ENCODE peak calls at places on chromosomes 7 and 10, in five cellular contexts. M is lung, W is iPS DF 6.9, K is GM06990, Z is AG04450. L is an unnamed sample.

GRCh38 chr7:28641752-28642546 is 229.6 kb downstream of the CREB5 start:
- DNase-seq in M (no peak), W (no peak), K (no peak), Z (no peak), L (no peak)

GRCh38 chr7:98745722-98746318 is 124.0 kb downstream of the TMEM130 start:
- DNase-seq in M (peak; percentile 75), W (no peak), K (peak; percentile 33), Z (no peak), L (no peak)

GRCh38 chr10:69914373-69915268 is 112.9 kb downstream of the COL13A1 start:
- DNase-seq in M (peak; percentile 67), W (peak; percentile 68), K (peak; percentile 28), Z (peak; percentile 39), L (no peak)

GRCh38 chr10:89228136-89228535 is 21.0 kb upstream of the CH25H start:
- DNase-seq in M (no peak), W (no peak), K (no peak), Z (no peak), L (no peak)

GRCh38 chr10:61919646-61920215 is 18.2 kb downstream of the ARID5B start:
- DNase-seq in M (no peak), W (no peak), K (no peak), Z (no peak), L (no peak)

GRCh38 chr7:2687338-2687869 is 598 bp upstream of the AMZ1 start:
- DNase-seq in M (no peak), W (no peak), K (no peak), Z (no peak), L (no peak)

GRCh38 chr10:79246606-79247275 is 100.5 kb upstream of the PPIF start:
- DNase-seq in M (no peak), W (no peak), K (no peak), Z (no peak), L (peak; percentile 59)

GRCh38 chr7:41217306-41217705 is 485.6 kb downstream of the INHBA start:
- DNase-seq in M (no peak), W (no peak), K (no peak), Z (no peak), L (no peak)

GRCh38 chr7:154390961-154391360 is 338.8 kb downstream of the DPP6 start:
- DNase-seq in M (no peak), W (no peak), K (no peak), Z (no peak), L (no peak)
- H3K27me3 ChIP-seq in M (no peaks in the 10 kb centered on the region), W (no peaks in the 10 kb centered on the region), K (no peaks in the 10 kb centered on the region), Z (no peaks in the 10 kb centered on the region), L (no peaks in the 10 kb centered on the region)

GRCh38 chr7:149765399-149766121 is 7.8 kb downstream of the ZNF467 start:
- DNase-seq in M (no peak), W (no peak), K (no peak), Z (no peak), L (no peak)

GRCh38 chr7:149766215-149766614 is 7.2 kb downstream of the ZNF467 start:
- DNase-seq in M (no peak), W (no peak), K (no peak), Z (no peak), L (no peak)

GRCh38 chr7:149768931-149769330 is 4.5 kb downstream of the ZNF467 start:
- DNase-seq in M (no peak), W (no peak), K (no peak), Z (no peak), L (no peak)

GRCh38 chr7:149764481-149765398 is 8.6 kb downstream of the ZNF467 start:
- DNase-seq in M (no peak), W (no peak), K (no peak), Z (no peak), L (no peak)

DNA sequence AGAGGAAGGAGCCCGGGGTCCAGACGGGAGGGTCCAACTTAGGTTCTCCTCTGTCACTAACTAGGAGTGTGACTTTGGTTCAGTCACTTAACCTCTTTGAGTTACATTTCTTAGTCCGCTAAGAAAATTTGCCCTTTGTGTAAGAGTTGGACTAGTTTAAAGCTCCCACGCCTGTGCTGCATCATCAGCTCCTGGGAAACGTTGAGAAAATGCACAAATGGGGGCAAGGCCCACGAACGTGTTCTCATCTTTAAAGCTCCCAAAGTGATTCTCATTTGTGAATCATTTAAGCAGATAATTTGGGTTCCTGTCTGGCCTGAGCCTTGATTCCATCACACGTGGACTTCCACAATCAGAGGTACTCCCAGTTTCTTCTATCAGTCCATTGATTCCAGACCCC is 6.3 kb downstream of the ZNF467 start:
- DNase-seq in M (no peak), W (no peak), K (no peak), Z (no peak), L (no peak)
- H3K27me3 ChIP-seq in M (no peaks in the 10 kb centered on the region), W (peaks cover 84% of the 10 kb centered on the region), K (no peaks in the 10 kb centered on the region), Z (peaks cover 18% of the 10 kb centered on the region), L (no peaks in the 10 kb centered on the region)

DNA sequence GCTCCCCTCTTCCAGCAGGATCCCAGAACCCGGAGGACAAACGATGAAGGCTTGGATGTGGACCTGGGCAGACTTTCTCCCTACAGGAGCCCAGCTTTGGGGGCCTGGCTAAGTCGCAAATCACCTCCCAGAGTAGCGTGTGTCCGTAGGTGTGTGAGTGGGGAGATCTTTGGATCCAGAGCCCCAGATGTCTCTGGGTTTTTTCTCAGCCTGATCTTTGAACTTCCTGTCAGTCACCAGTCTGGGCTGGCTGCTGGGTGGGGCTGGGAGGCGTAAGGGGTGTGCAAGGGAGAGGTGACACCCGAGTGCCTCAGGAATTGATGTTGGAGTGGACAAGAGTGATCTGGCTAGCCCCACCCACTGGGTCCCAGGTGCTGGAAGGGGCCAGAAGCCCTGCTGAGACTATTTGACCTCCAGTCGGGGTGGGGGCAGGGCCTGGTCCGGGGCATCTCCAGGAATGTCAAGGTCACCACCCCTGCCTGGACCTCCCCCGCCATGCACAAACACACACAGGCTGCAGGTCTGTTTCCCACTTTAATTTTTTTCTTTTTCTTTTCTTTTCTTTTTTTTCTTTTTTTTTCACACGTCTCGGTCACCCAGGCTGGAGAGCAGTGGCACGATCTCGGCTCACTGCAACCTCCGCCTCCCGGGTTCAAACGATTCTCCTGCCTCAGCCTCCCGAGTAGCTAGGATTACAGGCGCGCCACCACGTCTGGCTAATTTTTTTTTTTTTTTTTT is at the start of gene MOGAT3:
- DNase-seq in M (no peak), W (no peak), K (no peak), Z (no peak), L (no peak)
- H3K27me3 ChIP-seq in M (peaks cover 3% of the 10 kb centered on the region), W (no peaks in the 10 kb centered on the region), K (no peaks in the 10 kb centered on the region), Z (peaks cover 39% of the 10 kb centered on the region), L (peaks cover 8% of the 10 kb centered on the region)

DNA sequence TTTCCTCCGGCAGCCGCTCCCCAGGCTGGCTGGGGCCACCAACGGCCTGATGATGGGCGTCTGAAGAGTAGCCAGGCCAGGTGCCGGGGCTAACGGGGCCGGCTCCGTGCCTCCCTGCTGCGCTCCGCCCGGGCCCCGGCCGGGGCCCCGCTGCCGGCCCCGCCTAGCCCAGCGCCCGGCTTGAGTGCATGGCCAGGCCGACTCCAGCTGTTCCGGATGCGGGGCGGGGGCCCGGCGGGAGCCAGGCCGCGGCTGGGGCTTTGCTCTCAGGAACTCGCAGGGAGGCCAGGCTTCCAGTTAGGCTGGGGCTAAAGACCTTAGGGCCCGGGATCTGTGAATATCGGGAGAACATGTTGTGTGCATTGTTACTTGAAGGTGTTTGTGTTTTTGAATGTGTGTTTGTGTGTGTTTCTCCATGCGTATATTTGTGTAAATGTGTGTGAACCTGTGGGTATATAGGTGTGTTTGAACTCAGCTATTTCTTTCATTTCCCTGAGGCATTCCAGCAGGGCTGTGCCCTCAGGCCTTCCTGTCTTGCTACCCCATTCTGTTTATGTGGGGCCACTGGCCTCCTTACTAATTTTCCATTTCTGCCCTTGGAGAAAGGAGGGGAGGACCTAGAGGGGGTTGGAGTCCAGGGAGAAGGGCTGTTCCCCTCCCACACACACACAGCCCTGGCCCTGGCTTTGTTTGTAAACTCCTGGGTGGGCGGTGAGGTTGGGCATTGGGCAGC is 1.1 kb upstream of the LBX1 start:
- DNase-seq in M (no peak), W (no peak), K (no peak), Z (no peak), L (no peak)
- H3K27me3 ChIP-seq in M (peaks cover 8% of the 10 kb centered on the region), W (peaks cover 98% of the 10 kb centered on the region), K (peaks cover 9% of the 10 kb centered on the region), Z (peaks cover 94% of the 10 kb centered on the region), L (peaks cover 46% of the 10 kb centered on the region)